ENCODE peak calls at places on chromosomes 11 and 22, in seven cellular contexts. L is foreskin keratinocyte, Z is colonic mucosa, X is fibroblast of lung, M is esophagus squamous epithelium, K is AG09319, U is H9. R is an unnamed sample.

GRCh38 chr11:94623120-94623735 is 56.1 kb downstream of the PIWIL4 start:
- DNase-seq in L (peak), Z (peak), X (peak), M (no peak), K (peak), U (peak), R (peak)

GRCh38 chr11:82890002-82890341 is 10.3 kb downstream of the PRCP start:
- DNase-seq in L (no peak), Z (no peak), X (no peak), M (no peak), K (no peak), U (no peak), R (no peak)

GRCh38 chr22:42328130-42328821 is 57.8 kb upstream of the TCF20 start:
- DNase-seq in L (no peak), Z (no peak), X (no peak), M (no peak), K (no peak), U (no peak), R (no peak)

GRCh38 chr22:32815059-32815458 is 13.6 kb downstream of the TIMP3 start:
- DNase-seq in L (no peak), Z (no peak), X (no peak), M (no peak), K (no peak), U (no peak), R (no peak)

GRCh38 chr11:103924166-103925013 is 112.0 kb upstream of the DDI1 start:
- DNase-seq in L (no peak), Z (no peak), X (no peak), M (no peak), K (no peak), U (no peak), R (no peak)

GRCh38 chr11:7451952-7452507 is 33.3 kb upstream of the OLFML1 start:
- DNase-seq in L (no peak), Z (no peak), X (no peak), M (no peak), K (no peak), U (no peak), R (no peak)

GRCh38 chr11:58927393-58928081 is 11.8 kb upstream of the GLYATL1 start:
- DNase-seq in L (no peak), Z (peak), X (peak), M (no peak), K (no peak), U (peak), R (no peak)

GRCh38 chr22:49659924-49660315 is 167.8 kb downstream of the BRD1 start:
- DNase-seq in L (no peak), Z (no peak), X (no peak), M (no peak), K (no peak), U (peak), R (no peak)

GRCh38 chr22:43446881-43447280 is 35.1 kb downstream of the MPPED1 start:
- DNase-seq in L (no peak), Z (no peak), X (no peak), M (no peak), K (no peak), U (no peak), R (no peak)

GRCh38 chr11:85756401-85757200 is 54.3 kb downstream of the SYTL2 start:
- DNase-seq in L (no peak), Z (peak), X (no peak), M (no peak), K (no peak), U (no peak), R (no peak)

GRCh38 chr22:23862103-23862502 is 4.4 kb downstream of the SLC2A11 start:
- DNase-seq in L (no peak), Z (no peak), X (peak), M (no peak), K (no peak), U (peak), R (no peak)

GRCh38 chr22:24592144-24592845 is 578 bp downstream of the LRRC75B start:
- DNase-seq in L (no peak), Z (no peak), X (peak), M (no peak), K (no peak), U (peak), R (peak)

GRCh38 chr11:48088682-48089050 is 108.3 kb downstream of the PTPRJ start:
- DNase-seq in L (no peak), Z (no peak), X (no peak), M (no peak), K (no peak), U (no peak), R (no peak)

GRCh38 chr22:22933100-22933806 is 45.6 kb downstream of the IGLL5 start:
- DNase-seq in L (no peak), Z (no peak), X (no peak), M (no peak), K (no peak), U (no peak), R (no peak)

GRCh38 chr11:67732045-67732787 is 57.8 kb upstream of the ALDH3B2 start:
- DNase-seq in L (no peak), Z (no peak), X (no peak), M (no peak), K (no peak), U (peak), R (peak)

GRCh38 chr11:8809185-8809584 is 101.8 kb upstream of the AKIP1 start:
- DNase-seq in L (no peak), Z (no peak), X (no peak), M (no peak), K (no peak), U (no peak), R (no peak)

GRCh38 chr11:133342453-133342852 is 189.8 kb downstream of the OPCML start:
- DNase-seq in L (no peak), Z (no peak), X (no peak), M (no peak), K (no peak), U (no peak), R (no peak)

GRCh38 chr11:31236052-31236652 is 133.4 kb downstream of the DCDC1 start:
- DNase-seq in L (no peak), Z (no peak), X (peak), M (no peak), K (no peak), U (no peak), R (no peak)
- TF ChIP-seq CTCF in L (peak), Z (no peak), X (no peak), M (no peak), K (no peak), U (peak), R (peak)

DNA sequence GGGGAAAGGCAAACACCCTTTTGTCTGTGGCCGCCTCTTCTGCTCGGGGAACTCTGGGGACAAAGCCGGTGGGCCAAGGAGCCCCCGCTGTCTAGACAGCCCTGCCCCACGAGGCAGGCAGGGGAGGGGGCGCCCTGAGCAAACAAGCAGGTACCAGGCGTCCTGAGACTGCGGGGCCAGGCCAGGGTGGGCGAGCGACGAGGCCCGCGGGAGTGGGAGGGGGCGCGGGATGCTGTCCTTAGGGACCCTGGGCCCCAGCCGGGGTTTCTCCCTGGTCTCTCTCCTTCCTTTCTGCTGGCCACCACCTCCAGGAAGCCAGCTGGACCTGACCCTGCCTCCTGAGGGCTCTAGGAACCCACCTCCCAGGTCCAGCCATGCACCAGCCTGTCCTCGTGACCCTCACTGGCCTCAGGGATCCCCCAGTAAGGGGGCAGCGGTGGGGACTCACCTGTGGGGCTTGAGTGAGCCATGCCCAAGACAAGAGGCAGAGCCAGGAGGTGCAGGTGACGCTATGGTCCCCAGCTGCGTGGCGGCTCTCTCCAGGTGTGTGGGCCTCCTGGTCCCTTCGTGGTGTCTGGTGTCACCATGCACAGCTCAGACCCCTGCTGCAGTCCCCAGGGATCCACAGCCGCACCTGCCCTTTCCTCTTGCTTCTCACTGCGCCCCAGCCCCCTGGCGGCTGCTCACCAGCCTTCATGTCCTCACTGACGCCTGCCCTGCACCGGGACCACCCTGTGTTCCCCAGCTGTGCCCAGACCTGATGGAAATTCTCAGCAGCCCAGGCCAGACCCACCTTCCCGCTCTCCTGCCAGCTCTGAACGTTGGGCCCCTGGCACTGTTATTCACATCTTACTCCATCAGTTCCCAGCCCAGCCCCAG is 26.5 kb upstream of the MUC5AC start:
- DNase-seq in L (no peak), Z (no peak), X (no peak), M (no peak), K (no peak), U (peak), R (no peak)
- TF ChIP-seq CTCF in L (no peak), Z (no peak), X (no peak), M (no peak), K (no peak), U (peak), R (no peak)

GRCh38 chr22:20858615-20859416 is at the start of the genes PI4KA and SNAP29:
- DNase-seq in L (peak), Z (peak), X (peak), M (peak), K (peak), U (peak), R (peak)
- TF ChIP-seq CTCF in L (no peak), Z (no peak), X (no peak), M (peak), K (no peak), U (no peak), R (no peak)

DNA sequence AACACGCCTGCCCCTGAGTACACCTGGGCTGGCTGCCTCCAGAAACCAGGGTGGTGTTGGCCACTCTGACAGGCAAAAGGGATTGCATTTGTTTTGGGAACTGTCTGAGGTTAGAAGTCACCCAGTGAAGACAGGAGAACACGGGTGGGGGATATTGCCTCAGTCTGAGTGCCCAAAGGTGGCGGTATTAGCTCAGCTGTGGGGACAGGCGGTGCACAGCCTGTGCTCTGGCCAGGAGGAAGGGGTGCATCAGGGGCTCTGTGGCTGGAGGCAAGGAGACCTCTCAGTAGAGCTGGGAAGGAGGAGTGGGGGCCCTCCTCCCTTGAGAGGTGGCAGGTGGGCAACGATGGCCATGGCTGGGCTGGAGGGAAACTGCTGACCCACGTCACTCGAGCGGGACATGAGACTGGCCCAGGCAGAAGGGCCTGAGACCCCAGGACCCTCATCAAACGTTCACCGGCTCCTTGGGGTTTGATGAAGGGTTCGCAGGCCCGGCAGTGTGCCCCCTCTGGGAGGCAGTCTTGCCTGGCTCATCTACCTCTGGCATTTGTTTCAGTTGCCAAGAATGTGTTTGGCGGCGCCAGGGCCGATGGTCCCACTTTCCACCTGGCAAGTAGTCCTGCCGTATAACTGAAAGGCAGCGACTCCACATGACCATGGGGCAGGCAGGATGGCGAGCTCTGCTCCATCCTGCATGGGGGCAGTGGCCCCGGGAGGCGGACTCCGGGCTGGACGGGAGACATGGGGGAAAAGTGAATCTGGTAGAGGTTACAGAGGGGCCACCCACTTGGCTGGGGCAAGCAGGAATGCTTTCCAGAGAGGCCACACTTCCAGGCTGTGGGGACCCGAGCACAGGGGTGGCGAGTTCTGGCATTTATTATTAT is 52.8 kb upstream of the SMIM38 start:
- DNase-seq in L (no peak), Z (no peak), X (no peak), M (no peak), K (no peak), U (no peak), R (no peak)
- TF ChIP-seq CTCF in L (peak), Z (no peak), X (peak), M (no peak), K (no peak), U (peak), R (no peak)

GRCh38 chr11:1226226-1226961 is 3.5 kb downstream of the MUC5B start:
- DNase-seq in L (no peak), Z (peak), X (no peak), M (no peak), K (no peak), U (peak), R (peak)
- TF ChIP-seq CTCF in L (no peak), Z (no peak), X (no peak), M (no peak), K (no peak), U (peak), R (no peak)

R was measured in D721Med.